ENCODE peak calls at places on chromosome 15, in four cellular contexts. One of them, this sample, is unnamed.

GRCh38 chr15:62534996-62535395 is 369.9 kb upstream of the C2CD4B start:
- DNase-seq in HepG2: no peak
- DNase-seq in GM12878: no peak
- DNase-seq in K562: no peak
- DNase-seq in this sample: no peak

GRCh38 chr15:69478259-69478687 is 25.7 kb downstream of the RPLP1 start:
- DNase-seq in GM12878: no peak
- DNase-seq in K562: peak
- DNase-seq in HepG2: peak
- DNase-seq in this sample: peak

GRCh38 chr15:43912208-43912607 is 85.4 kb downstream of the WDR76 start:
- DNase-seq in K562: no peak
- DNase-seq in HepG2: no peak
- DNase-seq in GM12878: no peak
- DNase-seq in this sample: no peak

GRCh38 chr15:101240364-101240763 is 11.5 kb downstream of the CHSY1 start:
- DNase-seq in GM12878: no peak
- DNase-seq in HepG2: no peak
- DNase-seq in K562: no peak
- DNase-seq in this sample: no peak

GRCh38 chr15:71136159-71137137 is 21.2 kb downstream of the THSD4 start:
- DNase-seq in K562: no peak
- DNase-seq in HepG2: no peak
- DNase-seq in GM12878: no peak
- DNase-seq in this sample: no peak

GRCh38 chr15:48637639-48638038 is 7.9 kb downstream of the FBN1 start:
- DNase-seq in GM12878: no peak
- DNase-seq in HepG2: no peak
- DNase-seq in K562: no peak
- DNase-seq in this sample: no peak

GRCh38 chr15:85100186-85100937 is 118.7 kb downstream of the PDE8A start:
- DNase-seq in GM12878: no peak
- DNase-seq in HepG2: no peak
- DNase-seq in K562: no peak
- DNase-seq in this sample: no peak

GRCh38 chr15:70538278-70538677 is 225.1 kb downstream of the UACA start:
- DNase-seq in K562: no peak
- DNase-seq in GM12878: no peak
- DNase-seq in HepG2: peak
- DNase-seq in this sample: no peak

GRCh38 chr15:81049835-81050234 is 49.1 kb downstream of the TLNRD1 start:
- DNase-seq in HepG2: peak
- DNase-seq in K562: no peak
- DNase-seq in GM12878: no peak
- DNase-seq in this sample: no peak

GRCh38 chr15:68025860-68026424 is 28.2 kb upstream of the PIAS1 start:
- DNase-seq in GM12878: no peak
- DNase-seq in HepG2: peak
- DNase-seq in K562: no peak
- DNase-seq in this sample: no peak

GRCh38 chr15:99707481-99708270 is 25.6 kb downstream of the LYSMD4 start:
- DNase-seq in K562: no peak
- DNase-seq in GM12878: no peak
- DNase-seq in HepG2: no peak
- DNase-seq in this sample: no peak

GRCh38 chr15:43735402-43735801 is 10.8 kb upstream of the PDIA3 start:
- DNase-seq in GM12878: no peak
- DNase-seq in HepG2: no peak
- DNase-seq in K562: no peak
- DNase-seq in this sample: no peak

GRCh38 chr15:41331833-41332787 is at the start of gene OIP5:
- DNase-seq in K562: peak
- DNase-seq in GM12878: peak
- DNase-seq in HepG2: peak
- DNase-seq in this sample: peak

GRCh38 chr15:75502360-75502759 is 50.9 kb upstream of the SIN3A start:
- DNase-seq in K562: no peak
- DNase-seq in HepG2: no peak
- DNase-seq in GM12878: no peak
- DNase-seq in this sample: no peak

GRCh38 chr15:68278345-68279217 is 1.0 kb downstream of the FEM1B start:
- DNase-seq in K562: no peak
- DNase-seq in GM12878: no peak
- DNase-seq in HepG2: peak
- DNase-seq in this sample: peak

GRCh38 chr15:77421370-77421700 is 647 bp downstream of the HMG20A start:
- DNase-seq in HepG2: peak
- DNase-seq in K562: no peak
- DNase-seq in GM12878: no peak
- DNase-seq in this sample: no peak

GRCh38 chr15:92018535-92019239 is 165.2 kb downstream of the SLCO3A1 start:
- DNase-seq in K562: no peak
- DNase-seq in HepG2: no peak
- DNase-seq in GM12878: no peak
- DNase-seq in this sample: no peak

GRCh38 chr15:98745179-98745578 is 96.8 kb downstream of the IGF1R start:
- DNase-seq in GM12878: no peak
- DNase-seq in HepG2: no peak
- DNase-seq in K562: no peak
- DNase-seq in this sample: no peak

GRCh38 chr15:67359431-67360082 is 105.0 kb downstream of the IQCH start:
- DNase-seq in HepG2: peak
- DNase-seq in K562: no peak
- DNase-seq in GM12878: no peak
- DNase-seq in this sample: no peak

GRCh38 chr15:98873441-98874218 is 134.0 kb downstream of the PGPEP1L start:
- DNase-seq in K562: no peak
- DNase-seq in GM12878: no peak
- DNase-seq in HepG2: no peak
- DNase-seq in this sample: peak

GRCh38 chr15:38190501-38190900 is 62.1 kb upstream of the SPRED1 start:
- DNase-seq in HepG2: no peak
- DNase-seq in K562: no peak
- DNase-seq in GM12878: no peak
- DNase-seq in this sample: no peak
- TF ChIP-seq FOXM1 in HepG2: no peak
- TF ChIP-seq FOXM1 in K562: no peak
- TF ChIP-seq FOXM1 in GM12878: no peak
- TF ChIP-seq FOXM1 in this sample: no peak

GRCh38 chr15:89459271-89460038 is 36.9 kb downstream of the RHCG start:
- DNase-seq in K562: no peak
- DNase-seq in HepG2: peak
- DNase-seq in GM12878: no peak
- DNase-seq in this sample: no peak

GRCh38 chr15:89455535-89455934 is 40.8 kb downstream of the RHCG start:
- DNase-seq in K562: no peak
- DNase-seq in HepG2: no peak
- DNase-seq in GM12878: no peak
- DNase-seq in this sample: no peak

GRCh38 chr15:89460048-89460447 is 36.3 kb downstream of the RHCG start:
- DNase-seq in K562: no peak
- DNase-seq in HepG2: no peak
- DNase-seq in GM12878: no peak
- DNase-seq in this sample: no peak

GRCh38 chr15:89458440-89458839 is 37.9 kb downstream of the RHCG start:
- DNase-seq in HepG2: no peak
- DNase-seq in GM12878: no peak
- DNase-seq in K562: no peak
- DNase-seq in this sample: no peak

GRCh38 chr15:89457086-89457485 is 39.3 kb downstream of the RHCG start:
- DNase-seq in K562: peak
- DNase-seq in HepG2: peak
- DNase-seq in GM12878: no peak
- DNase-seq in this sample: peak
- TF ChIP-seq TARDBP in K562: no peak
- TF ChIP-seq TARDBP in HepG2: no peak
- TF ChIP-seq TARDBP in GM12878: no peak
- TF ChIP-seq TARDBP in this sample: no peak

DNA sequence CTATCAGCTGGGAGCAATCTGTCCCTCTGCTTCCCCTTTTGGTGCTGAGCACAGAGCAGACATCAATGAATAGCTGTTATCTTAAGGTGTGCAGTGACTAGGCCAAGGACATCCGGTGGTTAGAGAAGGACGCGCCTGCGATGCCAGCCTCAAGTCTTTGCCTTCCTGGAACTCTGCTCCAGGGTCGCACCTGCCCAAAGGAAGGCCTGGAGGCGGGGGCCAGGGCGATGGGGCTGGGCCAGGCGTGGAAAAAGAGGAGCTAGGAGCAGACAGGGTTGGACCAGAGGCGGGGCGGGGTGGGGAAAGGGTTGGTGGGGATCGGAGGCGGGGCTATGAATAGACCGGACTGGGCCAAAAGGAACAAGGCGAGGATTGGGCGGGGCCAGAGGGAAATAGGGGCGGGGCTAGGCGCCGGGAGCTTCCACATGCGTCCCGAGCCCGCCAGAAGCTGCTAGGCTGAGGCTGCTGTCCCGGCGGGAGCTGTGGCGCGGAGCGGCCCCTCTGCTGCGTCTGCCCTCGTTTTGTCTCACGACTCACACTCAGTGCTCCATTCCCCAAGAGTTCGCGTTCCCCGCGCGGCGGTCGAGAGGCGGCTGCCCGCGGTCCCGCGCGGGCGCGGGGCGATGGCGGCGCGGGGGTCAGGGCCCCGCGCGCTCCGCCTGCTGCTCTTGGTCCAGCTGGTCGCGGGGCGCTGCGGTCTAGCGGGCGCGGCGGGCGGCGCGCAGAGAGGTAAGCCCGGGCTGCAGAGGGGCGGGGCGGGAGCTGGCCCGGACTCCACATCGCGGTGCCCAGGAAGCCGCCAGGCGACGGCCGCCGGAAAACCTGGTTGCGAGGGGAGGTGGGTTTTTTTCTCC is at the start of gene CHRNA5:
- DNase-seq in GM12878: peak
- DNase-seq in K562: peak
- DNase-seq in HepG2: peak
- DNase-seq in this sample: peak
- TF ChIP-seq FOXM1 in GM12878: no peak
- TF ChIP-seq FOXM1 in K562: no peak
- TF ChIP-seq FOXM1 in HepG2: no peak
- TF ChIP-seq FOXM1 in this sample: peak

GRCh38 chr15:31392761-31393401 is 66.2 kb downstream of the KLF13 start:
- DNase-seq in GM12878: no peak
- DNase-seq in K562: no peak
- DNase-seq in HepG2: no peak
- DNase-seq in this sample: no peak
- TF ChIP-seq TARDBP in GM12878: no peak
- TF ChIP-seq TARDBP in K562: no peak
- TF ChIP-seq TARDBP in HepG2: no peak
- TF ChIP-seq TARDBP in this sample: no peak

DNA sequence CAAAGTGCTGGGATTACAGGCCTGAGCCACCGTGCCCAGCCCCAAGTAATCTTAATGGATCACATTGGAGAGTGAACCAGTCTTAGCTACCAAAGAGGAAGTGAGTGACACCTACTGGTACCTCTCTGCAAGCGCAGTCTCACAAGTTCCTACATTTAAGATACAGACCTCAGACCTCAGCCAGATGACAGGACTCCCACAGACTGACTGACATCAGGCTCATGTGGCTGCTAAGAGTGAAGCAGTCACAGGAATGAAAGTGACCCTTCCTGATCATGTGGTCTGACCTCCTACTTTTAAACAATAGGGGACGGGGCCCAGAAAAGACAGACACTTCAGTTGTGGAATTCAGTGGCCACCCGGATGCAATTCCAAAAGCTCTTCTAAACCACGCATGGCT is 36.3 kb upstream of the GNB5 start:
- DNase-seq in HepG2: peak
- DNase-seq in GM12878: peak
- DNase-seq in K562: peak
- DNase-seq in this sample: peak
- TF ChIP-seq FOXM1 in HepG2: no peak
- TF ChIP-seq FOXM1 in GM12878: no peak
- TF ChIP-seq FOXM1 in K562: no peak
- TF ChIP-seq FOXM1 in this sample: no peak